ENCODE peak calls at places on chromosomes 13 and 19, in six cellular contexts. C is WTC11, J is K562, R is H1, S is HepG2, T is GM12878. A is an unnamed sample.

GRCh38 chr19:9903341-9903740 is 33.0 kb downstream of the OLFM2 start:
- DNase-seq in C (no peak), J (no peak), R (no peak), S (no peak), T (no peak), A (no peak)

GRCh38 chr19:50315773-50316448 is 13.3 kb downstream of the KCNC3 start:
- DNase-seq in C (peak; percentile 75), J (peak; percentile 61), R (no peak), S (no peak), T (no peak), A (peak; percentile 86)

GRCh38 chr13:98665638-98665995 is 86.9 kb downstream of the SLC15A1 start:
- DNase-seq in C (no peak), J (no peak), R (no peak), S (no peak), T (no peak), A (no peak)

GRCh38 chr13:26112843-26113242 is 61.0 kb upstream of the SHISA2 start:
- DNase-seq in C (no peak), J (peak; percentile 5), R (no peak), S (no peak), T (no peak), A (peak; percentile 48)

GRCh38 chr13:24630851-24631341 is 49.3 kb upstream of the ATP12A start:
- DNase-seq in C (no peak), J (peak; percentile 31), R (peak; percentile 36), S (no peak), T (no peak), A (no peak)

GRCh38 chr19:55259540-55260210 is 858 bp upstream of the PPP6R1 start:
- DNase-seq in C (no peak), J (no peak), R (no peak), S (no peak), T (no peak), A (peak; percentile 35)

GRCh38 chr19:7533925-7534480 is 1.5 kb upstream of the PNPLA6 start:
- DNase-seq in C (peak; percentile 83), J (peak; percentile 84), R (peak; percentile 56), S (peak; percentile 67), T (peak; percentile 37), A (peak; percentile 94)

GRCh38 chr13:20672772-20673171 is 30.7 kb upstream of the IL17D start:
- DNase-seq in C (no peak), J (no peak), R (no peak), S (no peak), T (no peak), A (no peak)

GRCh38 chr13:99575376-99575775 is 74.1 kb downstream of the TM9SF2 start:
- DNase-seq in C (peak; percentile 43), J (no peak), R (no peak), S (no peak), T (no peak), A (peak; percentile 74)

GRCh38 chr13:51938454-51938853 is 72.8 kb downstream of the ATP7B start:
- DNase-seq in C (no peak), J (no peak), R (no peak), S (no peak), T (no peak), A (no peak)

GRCh38 chr13:63393112-63393511 is 1977.5 kb upstream of the PCDH20 start:
- DNase-seq in C (no peak), J (no peak), R (no peak), S (no peak), T (no peak), A (peak; percentile 3)

GRCh38 chr13:40096357-40096911 is 441.0 kb downstream of the COG6 start:
- DNase-seq in C (no peak), J (no peak), R (no peak), S (no peak), T (no peak), A (no peak)

GRCh38 chr13:28100149-28101121 is at the start of gene FLT3:
- DNase-seq in C (peak; percentile 73), J (peak; percentile 8), R (peak; percentile 49), S (no peak), T (no peak), A (peak; percentile 84)

DNA sequence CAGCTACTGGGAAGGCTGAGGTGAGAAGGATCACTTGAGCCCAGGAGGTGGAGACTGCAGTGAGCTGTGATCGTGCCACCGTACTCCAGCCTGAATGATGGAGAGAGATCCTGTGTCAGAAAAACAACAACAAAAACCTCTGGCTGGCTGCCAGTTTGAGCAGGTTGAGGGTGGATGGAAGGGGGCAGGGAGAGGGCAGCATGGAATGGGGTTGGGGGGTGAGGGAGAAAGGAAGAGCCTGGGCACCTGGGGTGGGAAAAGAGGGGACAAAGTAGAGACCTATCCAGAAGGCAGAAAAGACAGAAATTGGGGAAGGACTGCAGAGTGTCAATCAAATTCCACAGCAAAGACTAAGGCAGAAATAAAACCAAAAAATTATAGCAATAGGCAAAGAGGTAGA is 4.7 kb downstream of the SLC1A5 start:
- DNase-seq in C (no peak), J (peak; percentile 29), R (no peak), S (no peak), T (no peak), A (no peak)
- TF ChIP-seq CREB1 in C (no peak), J (no peak), R (no peak), S (no peak), T (no peak), A (no peak)

GRCh38 chr19:13036366-13036976 is 41.2 kb downstream of the NFIX start:
- DNase-seq in C (no peak), J (no peak), R (no peak), S (no peak), T (no peak), A (no peak)
- TF ChIP-seq CREB1 in C (no peak), J (no peak), R (no peak), S (no peak), T (no peak), A (no peak)

GRCh38 chr13:50842711-50843255 is 709 bp downstream of the DLEU7 start:
- DNase-seq in C (peak; percentile 15), J (no peak), R (no peak), S (no peak), T (no peak), A (peak; percentile 27)
- TF ChIP-seq CREB1 in C (no peak), J (no peak), R (no peak), S (no peak), T (no peak), A (no peak)

DNA sequence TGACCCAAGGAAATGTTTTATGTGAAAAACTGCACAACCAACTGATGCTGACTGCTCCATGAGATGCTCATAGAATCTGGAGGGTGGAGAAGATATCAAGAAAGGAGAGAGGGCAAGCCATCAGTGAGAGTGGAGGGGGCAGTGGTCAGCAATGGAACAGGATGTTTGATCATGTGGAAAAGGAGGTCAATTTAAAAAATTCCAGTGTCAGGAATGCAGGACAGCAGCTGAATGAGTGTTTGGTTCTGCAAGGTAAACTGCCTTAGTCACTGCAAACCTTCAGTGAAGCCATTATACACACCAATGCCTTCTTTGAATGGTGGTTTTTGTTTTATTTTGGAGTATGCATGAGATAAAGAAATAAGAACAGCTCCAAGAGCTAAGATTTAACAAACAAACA is 121.5 kb downstream of the FGF14 start:
- DNase-seq in C (no peak), J (no peak), R (no peak), S (no peak), T (no peak), A (no peak)
- TF ChIP-seq CREB1 in C (no peak), J (no peak), R (no peak), S (no peak), T (no peak), A (no peak)

DNA sequence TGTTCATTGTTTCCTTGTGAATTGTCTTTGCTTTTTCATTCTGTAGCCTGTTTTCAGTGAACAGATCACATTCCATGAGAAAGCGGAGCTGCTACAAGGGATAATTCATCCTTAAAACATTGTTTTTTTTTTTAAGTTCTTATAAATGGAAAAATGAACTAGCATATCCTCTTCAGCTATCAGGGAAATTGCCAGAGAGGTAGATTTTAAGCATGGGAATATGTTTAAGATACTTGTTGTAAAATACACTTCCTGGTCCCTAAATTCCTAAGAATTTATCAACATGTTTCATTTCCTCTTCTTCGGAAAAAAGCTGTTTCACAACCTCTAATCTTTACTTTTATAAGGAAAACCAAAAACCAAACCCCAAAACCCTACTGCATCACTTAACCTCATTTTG is 238.0 kb downstream of the POSTN start:
- DNase-seq in C (no peak), J (no peak), R (no peak), S (no peak), T (no peak), A (no peak)
- TF ChIP-seq CREB1 in C (no peak), J (no peak), R (no peak), S (no peak), T (no peak), A (no peak)

GRCh38 chr13:110600261-110600819 is 15.0 kb upstream of the NAXD start:
- DNase-seq in C (no peak), J (no peak), R (no peak), S (no peak), T (no peak), A (no peak)
- TF ChIP-seq CREB1 in C (no peak), J (no peak), R (no peak), S (no peak), T (no peak), A (no peak)

DNA sequence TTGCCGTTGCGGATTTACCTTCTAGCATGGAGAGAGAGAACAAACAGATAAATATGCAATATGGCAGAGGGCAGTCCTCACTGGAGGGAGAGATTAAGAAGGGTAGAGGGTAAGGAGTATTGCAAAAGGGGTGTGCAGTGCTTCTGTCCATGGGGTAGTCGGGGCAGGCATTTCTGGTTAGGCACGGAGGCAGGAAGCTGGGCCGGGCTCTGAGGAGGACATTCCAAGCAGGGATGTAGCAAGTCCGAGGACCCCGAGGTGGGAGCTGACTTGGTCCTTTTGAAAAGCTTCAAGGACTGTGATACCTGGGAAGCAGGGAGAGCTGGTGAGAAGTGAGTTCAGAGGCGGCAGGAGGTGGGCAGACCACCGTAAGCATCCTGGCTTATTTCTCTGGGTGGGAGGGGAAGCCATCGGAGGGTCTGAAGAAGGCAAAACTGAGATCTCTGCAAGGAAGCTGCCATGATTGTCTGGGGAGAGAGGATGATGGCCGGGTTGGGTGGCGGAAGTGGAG is 214.9 kb downstream of the FGF9 start:
- DNase-seq in C (no peak), J (no peak), R (no peak), S (no peak), T (no peak), A (no peak)
- TF ChIP-seq CREB1 in C (no peak), J (no peak), R (no peak), S (no peak), T (no peak), A (no peak)

A was measured in GM23338.